ENCODE peak calls at places on chromosomes 7 and 10, in four cellular contexts. One of them, this sample, is unnamed.

GRCh38 chr7:43164757-43165156 is 52.3 kb downstream of the HECW1 start:
- DNase-seq in WTC11: no peak
- DNase-seq in HepG2: no peak
- DNase-seq in K562: no peak
- DNase-seq in this sample: peak; percentile 61

GRCh38 chr7:32077806-32078205 is 7.6 kb upstream of the PDE1C start:
- DNase-seq in HepG2: no peak
- DNase-seq in K562: no peak
- DNase-seq in WTC11: no peak
- DNase-seq in this sample: no peak

GRCh38 chr10:22603581-22603980 is 110.8 kb downstream of the PIP4K2A start:
- DNase-seq in HepG2: no peak
- DNase-seq in WTC11: no peak
- DNase-seq in K562: no peak
- DNase-seq in this sample: no peak

GRCh38 chr7:70093496-70093895 is 495.2 kb downstream of the AUTS2 start:
- DNase-seq in WTC11: no peak
- DNase-seq in K562: no peak
- DNase-seq in HepG2: no peak
- DNase-seq in this sample: no peak

GRCh38 chr10:35089641-35090161 is 440 bp downstream of the CUL2 start:
- DNase-seq in K562: peak; percentile 44
- DNase-seq in HepG2: no peak
- DNase-seq in WTC11: no peak
- DNase-seq in this sample: no peak

GRCh38 chr7:24052572-24053223 is 231.3 kb upstream of the NPY start:
- DNase-seq in HepG2: no peak
- DNase-seq in WTC11: no peak
- DNase-seq in K562: no peak
- DNase-seq in this sample: no peak

GRCh38 chr7:17625038-17625437 is 315.3 kb downstream of the SNX13 start:
- DNase-seq in HepG2: no peak
- DNase-seq in K562: no peak
- DNase-seq in WTC11: no peak
- DNase-seq in this sample: no peak

GRCh38 chr10:63376560-63377304 is 89.0 kb downstream of the JMJD1C start:
- DNase-seq in HepG2: no peak
- DNase-seq in WTC11: no peak
- DNase-seq in K562: no peak
- DNase-seq in this sample: peak; percentile 64

GRCh38 chr7:73899731-73900142 is 38.8 kb downstream of the TMEM270 start:
- DNase-seq in HepG2: no peak
- DNase-seq in K562: no peak
- DNase-seq in WTC11: no peak
- DNase-seq in this sample: no peak

GRCh38 chr10:77710081-77710551 is 72.5 kb upstream of the KCNMA1 start:
- DNase-seq in K562: no peak
- DNase-seq in WTC11: peak; percentile 41
- DNase-seq in HepG2: no peak
- DNase-seq in this sample: peak; percentile 48

GRCh38 chr7:5872326-5872725 is 8.3 kb upstream of the OCM start:
- DNase-seq in K562: no peak
- DNase-seq in WTC11: no peak
- DNase-seq in HepG2: no peak
- DNase-seq in this sample: no peak

GRCh38 chr10:101512741-101513140 is 75.3 kb downstream of the POLL start:
- DNase-seq in K562: no peak
- DNase-seq in HepG2: no peak
- DNase-seq in WTC11: no peak
- DNase-seq in this sample: no peak

GRCh38 chr10:91137011-91137643 is 83.3 kb upstream of the PCGF5 start:
- DNase-seq in WTC11: no peak
- DNase-seq in K562: no peak
- DNase-seq in HepG2: no peak
- DNase-seq in this sample: no peak

GRCh38 chr7:6409991-6410693 is 37.6 kb downstream of the DAGLB start:
- DNase-seq in WTC11: no peak
- DNase-seq in HepG2: no peak
- DNase-seq in K562: no peak
- DNase-seq in this sample: no peak

GRCh38 chr10:132665946-132666732 is 119.8 kb downstream of the NKX6-2 start:
- DNase-seq in HepG2: no peak
- DNase-seq in K562: no peak
- DNase-seq in WTC11: no peak
- DNase-seq in this sample: no peak

GRCh38 chr7:17535776-17536175 is 237.3 kb downstream of the AHR start:
- DNase-seq in K562: no peak
- DNase-seq in HepG2: no peak
- DNase-seq in WTC11: no peak
- DNase-seq in this sample: no peak

GRCh38 chr7:44158060-44158872 is 17.1 kb upstream of the MYL7 start:
- DNase-seq in WTC11: no peak
- DNase-seq in HepG2: no peak
- DNase-seq in K562: no peak
- DNase-seq in this sample: no peak

GRCh38 chr7:113936982-113937381 is 18.2 kb upstream of the PPP1R3A start:
- DNase-seq in K562: no peak
- DNase-seq in WTC11: no peak
- DNase-seq in HepG2: no peak
- DNase-seq in this sample: no peak

DNA sequence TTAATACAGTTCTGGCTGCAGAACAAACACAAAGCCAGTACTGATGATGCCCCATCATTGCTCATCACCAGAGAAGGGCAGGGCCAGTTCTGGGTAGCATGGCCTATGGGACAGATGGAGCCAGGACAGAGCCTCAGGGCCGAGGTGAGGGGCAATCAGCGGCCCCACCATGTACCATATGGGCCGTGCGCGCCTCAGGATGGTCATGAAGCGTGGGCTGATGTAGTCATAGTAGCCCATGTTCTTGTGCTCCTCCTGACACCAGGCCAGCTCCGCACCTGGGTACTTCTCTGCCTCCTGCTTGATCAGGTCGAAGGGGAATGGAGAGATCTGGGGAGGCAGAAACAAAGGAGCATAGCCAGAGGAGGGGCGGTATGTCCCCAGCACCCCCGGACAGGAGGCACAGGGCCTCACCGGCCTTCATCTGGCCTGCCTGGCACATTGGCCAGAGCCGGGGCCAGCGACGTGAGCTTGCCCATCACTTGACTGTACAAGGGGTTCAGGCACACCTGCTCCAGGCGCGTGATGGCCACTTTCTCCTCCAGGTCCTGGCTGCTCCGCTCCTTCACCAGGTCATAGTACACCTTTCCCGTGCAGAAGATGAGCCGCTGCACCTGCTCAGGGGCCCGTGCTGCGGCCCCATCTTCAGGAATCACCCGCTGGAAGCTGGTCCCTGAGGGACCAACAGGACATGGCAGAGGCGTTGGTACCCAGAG is 26.1 kb downstream of the OGDHL start:
- DNase-seq in K562: no peak
- DNase-seq in WTC11: no peak
- DNase-seq in HepG2: no peak
- DNase-seq in this sample: no peak
- TF ChIP-seq ATF3 in K562: no peak
- TF ChIP-seq ATF3 in WTC11: no peak
- TF ChIP-seq ATF3 in HepG2: no peak
- TF ChIP-seq ATF3 in this sample: no peak

GRCh38 chr7:1340031-1340430 is 107.4 kb downstream of the UNCX start:
- DNase-seq in WTC11: no peak
- DNase-seq in K562: no peak
- DNase-seq in HepG2: no peak
- DNase-seq in this sample: no peak
- TF ChIP-seq CBFB in WTC11: no peak
- TF ChIP-seq CBFB in K562: no peak
- TF ChIP-seq CBFB in HepG2: no peak
- TF ChIP-seq CBFB in this sample: no peak

GRCh38 chr7:47498229-47499056 is 83.5 kb downstream of the TNS3 start:
- DNase-seq in K562: no peak
- DNase-seq in HepG2: peak; percentile 78
- DNase-seq in WTC11: no peak
- DNase-seq in this sample: no peak

GRCh38 chr7:47496064-47496665 is 85.7 kb downstream of the TNS3 start:
- DNase-seq in K562: no peak
- DNase-seq in WTC11: no peak
- DNase-seq in HepG2: no peak
- DNase-seq in this sample: no peak

GRCh38 chr7:47496666-47497065 is 85.2 kb downstream of the TNS3 start:
- DNase-seq in K562: no peak
- DNase-seq in WTC11: no peak
- DNase-seq in HepG2: no peak
- DNase-seq in this sample: no peak

GRCh38 chr7:47495269-47495875 is 86.5 kb downstream of the TNS3 start:
- DNase-seq in K562: no peak
- DNase-seq in HepG2: no peak
- DNase-seq in WTC11: no peak
- DNase-seq in this sample: no peak

DNA sequence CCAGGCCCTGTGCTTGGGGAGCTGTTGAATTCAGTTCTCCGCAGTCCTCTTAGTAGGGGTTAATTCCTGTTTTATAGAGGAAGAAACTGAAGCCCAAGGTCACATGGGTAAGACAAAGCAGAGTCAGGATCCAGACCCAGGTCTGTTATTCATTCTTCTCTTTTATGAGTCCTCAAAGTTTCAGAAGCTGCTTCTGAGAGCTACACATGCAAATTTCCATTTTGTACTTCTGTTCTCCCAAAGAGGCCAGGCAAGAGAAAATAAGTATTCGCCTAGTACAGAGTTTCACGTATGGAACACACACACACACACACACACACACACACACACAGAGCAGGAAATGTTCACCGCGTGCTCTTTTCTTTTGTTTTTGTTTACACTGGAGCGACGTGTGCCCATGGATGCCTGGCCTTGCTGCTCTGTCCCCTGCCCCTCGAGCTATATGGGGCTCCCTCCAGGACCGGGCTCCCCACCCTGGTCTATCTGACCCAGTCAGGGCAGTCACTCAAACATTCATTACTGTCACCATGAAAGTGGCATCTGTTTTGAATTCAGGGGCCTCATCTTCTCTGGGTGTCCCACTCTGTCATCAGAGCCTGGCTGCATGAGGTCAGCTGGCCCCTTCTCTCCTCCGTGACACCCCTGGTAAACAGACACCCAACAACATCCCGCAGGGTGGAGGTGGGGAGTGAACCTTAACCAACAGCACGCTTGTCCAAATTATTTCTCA is 84.4 kb downstream of the TNS3 start:
- DNase-seq in HepG2: no peak
- DNase-seq in K562: no peak
- DNase-seq in WTC11: no peak
- DNase-seq in this sample: peak; percentile 52
- TF ChIP-seq ATF3 in HepG2: no peak
- TF ChIP-seq ATF3 in K562: no peak
- TF ChIP-seq ATF3 in WTC11: no peak
- TF ChIP-seq ATF3 in this sample: no peak

GRCh38 chr7:82441916-82442478 is 1.6 kb downstream of the CACNA2D1 start:
- DNase-seq in K562: no peak
- DNase-seq in HepG2: no peak
- DNase-seq in WTC11: no peak
- DNase-seq in this sample: no peak
- TF ChIP-seq CBFB in K562: no peak
- TF ChIP-seq CBFB in HepG2: no peak
- TF ChIP-seq CBFB in WTC11: no peak
- TF ChIP-seq CBFB in this sample: no peak

DNA sequence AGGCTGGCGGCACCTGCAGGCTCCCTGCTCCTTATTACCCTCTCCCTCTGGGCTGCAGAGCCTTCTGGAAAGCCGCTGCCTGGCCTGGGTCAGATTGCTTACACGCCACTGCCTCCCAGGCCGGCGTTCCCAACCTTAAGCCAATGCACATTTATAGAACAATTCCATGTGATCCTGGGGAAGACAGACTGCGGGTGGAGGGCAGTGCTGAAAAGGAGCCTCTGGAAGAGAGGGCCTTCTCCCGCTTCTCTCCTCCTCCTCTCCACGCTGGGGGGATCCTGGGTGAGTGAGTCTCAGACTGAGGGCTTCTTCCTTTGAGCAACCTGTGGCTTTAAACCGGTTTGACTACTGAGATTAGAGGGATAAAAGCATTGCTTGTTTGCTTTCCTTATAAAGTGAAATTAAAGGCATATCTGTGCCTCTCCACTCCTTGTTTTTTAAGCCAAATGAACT is 5.5 kb downstream of the TACC2 start:
- DNase-seq in HepG2: no peak
- DNase-seq in K562: no peak
- DNase-seq in WTC11: peak; percentile 37
- DNase-seq in this sample: no peak
- TF ChIP-seq ATF3 in HepG2: no peak
- TF ChIP-seq ATF3 in K562: no peak
- TF ChIP-seq ATF3 in WTC11: no peak
- TF ChIP-seq ATF3 in this sample: no peak

DNA sequence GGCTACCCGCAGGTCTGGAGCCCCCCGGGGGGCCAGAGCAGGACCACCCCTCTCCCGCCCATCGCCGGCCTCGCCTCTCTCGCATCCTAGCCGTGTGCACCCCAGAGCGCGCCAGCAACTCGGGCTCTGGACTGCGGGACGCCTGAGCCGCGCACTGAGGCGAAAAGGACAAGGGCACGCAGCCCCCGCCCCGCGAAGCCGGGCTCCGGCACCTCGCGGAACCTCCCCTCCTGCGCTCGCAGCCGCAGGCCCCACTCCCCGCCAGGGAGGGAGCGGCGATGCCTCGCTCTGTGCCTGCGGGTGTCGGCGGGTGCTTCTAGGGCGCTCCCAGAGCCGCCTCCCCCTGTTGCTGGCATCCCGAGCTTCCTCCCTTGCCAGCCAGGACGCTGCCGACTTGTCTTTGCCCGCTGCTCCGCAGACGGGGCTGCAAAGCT is at the start of gene ITGB8:
- DNase-seq in WTC11: peak; percentile 60
- DNase-seq in HepG2: no peak
- DNase-seq in K562: peak; percentile 12
- DNase-seq in this sample: no peak
- TF ChIP-seq CBFB in WTC11: no peak
- TF ChIP-seq CBFB in HepG2: no peak
- TF ChIP-seq CBFB in K562: no peak
- TF ChIP-seq CBFB in this sample: no peak

This sample was measured in GM12878.